ENCODE peak calls at places on chromosomes 1 and 21, in five cellular contexts. F, R, Q, O and A are unnamed samples. For H3K27me3, the result is how much of the 10 kb centered on the place peaks cover.

GRCh38 chr1:54177726-54178125 is 22.1 kb downstream of the CYB5RL start:
- DNase-seq in F (no peak), R (no peak), Q (no peak), O (no peak), A (no peak)

GRCh38 chr1:238052496-238053266 is 162.0 kb upstream of the ZP4 start:
- DNase-seq in F (no peak), R (no peak), Q (no peak), O (no peak), A (no peak)

GRCh38 chr1:53971718-53972117 is 25.6 kb downstream of the LRRC42 start:
- DNase-seq in F (no peak), R (no peak), Q (no peak), O (no peak), A (no peak)

GRCh38 chr1:171663036-171663853 is 10.8 kb upstream of the MYOC start:
- DNase-seq in F (no peak), R (no peak), Q (no peak), O (no peak), A (no peak)

GRCh38 chr1:167544447-167544846 is 9.1 kb downstream of the CREG1 start:
- DNase-seq in F (peak), R (no peak), Q (no peak), O (no peak), A (peak)

GRCh38 chr1:198672124-198672523 is 33.3 kb downstream of the PTPRC start:
- DNase-seq in F (no peak), R (no peak), Q (no peak), O (no peak), A (no peak)

GRCh38 chr21:42193131-42193671 is 25.7 kb upstream of the ABCG1 start:
- DNase-seq in F (no peak), R (no peak), Q (peak), O (no peak), A (no peak)

GRCh38 chr1:181397841-181398240 is 85.5 kb upstream of the CACNA1E start:
- DNase-seq in F (no peak), R (no peak), Q (no peak), O (no peak), A (no peak)

GRCh38 chr1:36224537-36225297 is 474 bp downstream of the THRAP3 start:
- DNase-seq in F (no peak), R (peak), Q (peak), O (peak), A (no peak)

GRCh38 chr1:10694274-10694632 is 102.2 kb downstream of the CASZ1 start:
- DNase-seq in F (peak), R (no peak), Q (peak), O (no peak), A (no peak)

GRCh38 chr1:160838876-160839275 is 23.8 kb downstream of the CD244 start:
- DNase-seq in F (no peak), R (no peak), Q (no peak), O (no peak), A (no peak)

GRCh38 chr1:151006331-151007052 is at the start of gene MINDY1:
- DNase-seq in F (peak), R (peak), Q (peak), O (peak), A (peak)

GRCh38 chr1:202192770-202193613 is 607 bp upstream of the LGR6 start:
- DNase-seq in F (peak), R (peak), Q (peak), O (no peak), A (peak)

GRCh38 chr1:21865609-21865942 is 53.5 kb downstream of the LDLRAD2 start:
- DNase-seq in F (no peak), R (no peak), Q (no peak), O (no peak), A (peak)

GRCh38 chr1:203675596-203676347 is 49.1 kb downstream of the ATP2B4 start:
- DNase-seq in F (no peak), R (no peak), Q (no peak), O (no peak), A (peak)

DNA sequence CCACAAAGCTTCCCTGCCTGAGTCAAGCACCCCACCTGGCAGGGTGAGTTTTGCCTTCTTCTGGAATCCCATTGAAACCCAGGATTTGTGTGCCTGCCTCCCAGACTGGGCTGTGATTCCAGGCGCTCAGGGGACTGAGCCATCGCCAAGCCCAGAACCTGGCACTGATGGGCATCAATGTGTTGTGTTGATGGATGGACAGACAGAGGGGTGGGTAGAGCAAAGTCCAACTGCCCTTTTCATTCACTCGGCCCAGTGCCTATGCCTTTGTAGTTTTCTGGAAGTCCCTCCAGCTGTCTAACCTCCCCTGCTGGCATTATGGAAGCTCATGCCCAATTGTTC is 66.0 kb upstream of the LAPTM5 start:
- DNase-seq in F (no peak), R (no peak), Q (peak), O (no peak), A (no peak)
- H3K4me3 ChIP-seq in F (no peak), R (peak), Q (no peak), O (peak), A (no peak)

DNA sequence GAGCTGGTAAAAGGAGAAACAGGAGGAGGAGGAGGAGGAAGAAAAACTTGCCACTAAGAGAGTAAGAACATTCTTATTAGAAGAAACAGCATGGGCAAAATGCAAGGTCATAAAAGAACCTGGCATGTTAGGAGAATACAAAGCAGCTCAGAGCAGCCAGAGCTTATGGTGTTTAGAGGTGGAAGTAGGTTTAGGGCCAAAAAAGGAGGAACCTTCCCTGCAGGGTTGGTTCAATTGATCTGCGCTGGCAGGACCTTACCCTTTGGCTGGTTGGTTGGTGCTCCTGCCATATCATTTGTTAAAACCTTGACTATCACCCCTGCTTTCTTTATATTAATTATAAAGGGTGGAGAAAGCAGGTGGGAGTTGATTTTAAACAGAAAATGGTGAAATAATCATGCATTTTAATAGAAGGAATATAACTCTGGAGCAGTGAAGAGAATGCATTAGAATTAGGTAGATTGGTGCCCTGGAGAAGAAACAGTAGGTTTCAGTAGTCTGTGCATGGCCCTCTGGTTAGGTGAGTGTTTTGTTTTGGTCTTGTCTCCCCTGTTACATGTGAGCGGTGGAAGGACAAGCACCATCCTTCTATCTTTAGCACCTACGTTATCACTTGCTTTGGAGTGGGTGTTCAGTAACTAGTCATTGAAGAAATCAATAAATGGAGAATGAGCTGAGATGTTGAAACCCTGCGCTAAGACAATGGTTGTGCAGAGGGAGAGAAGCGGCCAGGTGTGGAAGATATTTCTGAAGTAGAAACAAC is 110.4 kb upstream of the NGF start:
- DNase-seq in F (no peak), R (no peak), Q (no peak), O (no peak), A (no peak)
- TF ChIP-seq POLR2AphosphoS5 in F (no peak), R (no peak), Q (no peak), O (no peak), A (no peak)

GRCh38 chr21:35344582-35344981 is 295.5 kb upstream of the RUNX1 start:
- DNase-seq in F (no peak), R (no peak), Q (no peak), O (no peak), A (no peak)
- H3K27me3 ChIP-seq in F (under half), R (under half), Q (under half), O (under half), A (under half)

GRCh38 chr1:6180578-6181311 is 624 bp upstream of the CHD5 start:
- DNase-seq in F (no peak), R (no peak), Q (no peak), O (no peak), A (no peak)

GRCh38 chr1:6181347-6181770 is 1.2 kb upstream of the CHD5 start:
- DNase-seq in F (no peak), R (no peak), Q (no peak), O (no peak), A (no peak)

GRCh38 chr1:6180215-6180577 is at the start of gene CHD5:
- DNase-seq in F (no peak), R (no peak), Q (no peak), O (no peak), A (no peak)

GRCh38 chr1:6178751-6179563 is 1.2 kb downstream of the CHD5 start:
- DNase-seq in F (no peak), R (no peak), Q (no peak), O (no peak), A (no peak)

DNA sequence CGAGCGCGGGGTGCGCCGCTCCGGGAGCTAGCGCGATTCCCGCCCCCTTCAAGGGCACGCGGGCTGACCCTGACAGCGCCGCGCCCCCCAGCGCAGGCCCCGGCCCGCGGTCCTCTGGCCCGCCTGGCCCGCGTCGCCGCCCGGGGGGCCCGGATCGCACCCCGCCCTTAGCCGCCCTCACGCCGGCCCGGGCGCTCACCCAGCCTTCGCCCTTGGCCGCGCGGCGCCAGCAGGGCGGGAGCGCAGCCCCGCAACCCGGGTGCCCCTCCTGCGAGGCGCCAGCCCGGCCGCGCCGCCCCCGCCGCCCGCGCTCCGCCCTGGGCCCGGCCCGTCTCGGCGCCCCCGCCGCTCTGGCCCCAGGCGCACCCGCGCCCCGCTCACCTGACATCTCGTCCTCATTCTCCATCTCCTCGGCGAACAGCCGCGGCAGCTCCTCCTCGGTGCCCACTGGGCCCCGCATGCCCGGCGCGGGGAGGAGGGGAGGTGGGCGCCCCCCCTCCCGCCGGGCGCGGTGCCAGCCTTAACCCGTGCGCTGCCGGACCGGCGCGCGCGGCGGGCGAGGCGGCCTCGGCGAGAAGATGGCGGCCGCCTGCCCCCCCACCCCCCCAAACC is 451 bp downstream of the CHD5 start:
- DNase-seq in F (no peak), R (no peak), Q (no peak), O (no peak), A (no peak)
- H3K4me3 ChIP-seq in F (peak), R (peak), Q (no peak), O (peak), A (peak)

GRCh38 chr1:25587290-25587689 is 29.3 kb upstream of the MAN1C1 start:
- DNase-seq in F (no peak), R (no peak), Q (no peak), O (no peak), A (no peak)

GRCh38 chr1:25583519-25584370 is 32.8 kb upstream of the MAN1C1 start:
- DNase-seq in F (no peak), R (no peak), Q (no peak), O (no peak), A (no peak)

GRCh38 chr1:25590096-25590824 is 26.3 kb upstream of the MAN1C1 start:
- DNase-seq in F (peak), R (no peak), Q (peak), O (no peak), A (no peak)

GRCh38 chr1:25581764-25582163 is 34.8 kb upstream of the MAN1C1 start:
- DNase-seq in F (no peak), R (no peak), Q (no peak), O (no peak), A (no peak)

DNA sequence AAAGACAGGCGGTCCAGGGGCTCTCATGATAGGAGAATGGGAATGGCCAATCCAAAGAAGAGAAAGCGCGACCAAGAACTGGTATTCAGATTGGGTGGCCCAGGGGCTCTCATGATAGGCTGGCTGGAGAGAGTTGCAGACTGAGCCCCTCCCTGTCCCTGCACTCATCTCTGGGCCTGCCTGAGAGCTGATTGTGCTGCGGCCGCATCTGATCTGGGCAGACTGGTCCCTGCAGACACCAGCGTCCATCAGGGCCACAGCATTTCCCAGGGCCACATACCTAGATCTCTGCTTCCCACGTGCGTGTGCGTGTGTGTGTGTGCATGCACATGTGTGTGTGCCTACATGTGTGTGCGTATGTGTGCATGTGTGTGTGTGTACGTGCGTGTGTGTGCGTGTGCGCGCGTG is 30.4 kb upstream of the MAN1C1 start:
- DNase-seq in F (no peak), R (no peak), Q (no peak), O (no peak), A (no peak)
- TF ChIP-seq POLR2AphosphoS5 in F (no peak), R (no peak), Q (no peak), O (no peak), A (no peak)

GRCh38 chr1:24928631-24929090 is 1.4 kb downstream of the RUNX3 start:
- DNase-seq in F (no peak), R (peak), Q (no peak), O (no peak), A (peak)
- H3K27me3 ChIP-seq in F (under half), R (half or more), Q (half or more), O (under half), A (half or more)